ENCODE peak calls at places on chromosomes 7 and 10, in four cellular contexts. E, Z, P and R are unnamed samples. For H3K4me1, the result is how much of the 10 kb centered on the place peaks cover.

GRCh38 chr10:97366572-97366971 is 32.0 kb upstream of the FRAT2 start:
- DNase-seq in Z (no peak), E (no peak), P (no peak), R (no peak)

GRCh38 chr7:44062180-44062902 is 3.0 kb downstream of the PGAM2 start:
- DNase-seq in Z (no peak), E (no peak), P (no peak), R (no peak)

GRCh38 chr10:61047788-61048560 is 104.0 kb upstream of the RHOBTB1 start:
- DNase-seq in E (no peak), P (no peak), Z (no peak), R (no peak)

GRCh38 chr7:124728610-124729009 is 37.0 kb downstream of the GPR37 start:
- DNase-seq in Z (no peak), E (no peak), P (no peak), R (no peak)

GRCh38 chr10:71708301-71708703 is 11.3 kb downstream of the C10orf105 start:
- DNase-seq in P (no peak), Z (peak), E (peak), R (peak)

GRCh38 chr10:100186813-100187212 is 984 bp upstream of the ERLIN1 start:
- DNase-seq in P (no peak), E (no peak), Z (peak), R (no peak)

GRCh38 chr7:14766747-14767146 is 135.8 kb downstream of the DGKB start:
- DNase-seq in E (no peak), P (no peak), Z (no peak), R (no peak)

GRCh38 chr7:27636326-27637006 is 26.2 kb downstream of the HIBADH start:
- DNase-seq in E (peak), Z (no peak), P (no peak), R (peak)

GRCh38 chr10:62690703-62691102 is 113.8 kb upstream of the ADO start:
- DNase-seq in Z (peak), E (no peak), P (no peak), R (no peak)

GRCh38 chr7:76375251-76375650 is 16.5 kb upstream of the YWHAG start:
- DNase-seq in Z (no peak), E (no peak), P (no peak), R (no peak)

GRCh38 chr7:112337177-112337576 is 113.1 kb upstream of the IFRD1 start:
- DNase-seq in E (no peak), P (no peak), Z (no peak), R (no peak)

GRCh38 chr7:156558198-156558597 is 82.4 kb upstream of the RNF32 start:
- DNase-seq in P (no peak), E (no peak), Z (peak), R (no peak)

GRCh38 chr7:55308186-55308929 is 56.8 kb upstream of the LANCL2 start:
- DNase-seq in E (peak), Z (no peak), P (no peak), R (peak)

GRCh38 chr7:17971392-17971791 is 31.1 kb upstream of the SNX13 start:
- DNase-seq in P (no peak), Z (no peak), E (no peak), R (peak)

GRCh38 chr7:68207676-68208075 is 1211.0 kb downstream of the TYW1 start:
- DNase-seq in P (no peak), E (no peak), Z (no peak), R (no peak)

GRCh38 chr10:385571-386300 is 250.5 kb downstream of the ZMYND11 start:
- DNase-seq in P (no peak), Z (no peak), E (no peak), R (no peak)

GRCh38 chr7:20514364-20514763 is 101.1 kb upstream of the ABCB5 start:
- DNase-seq in P (no peak), Z (no peak), E (peak), R (peak)

GRCh38 chr7:20219446-20220292 is 2.5 kb upstream of the MACC1 start:
- DNase-seq in Z (peak), P (peak), E (peak), R (no peak)

GRCh38 chr10:4352566-4352961 is 473.4 kb upstream of the AKR1E2 start:
- DNase-seq in P (no peak), E (peak), Z (no peak), R (peak)

GRCh38 chr7:138538518-138538917 is 78.5 kb downstream of the TRIM24 start:
- DNase-seq in P (no peak), E (no peak), Z (no peak), R (no peak)

GRCh38 chr10:43398939-43399871 is 9.8 kb downstream of the HNRNPF start:
- DNase-seq in Z (no peak), P (no peak), E (no peak), R (no peak)

GRCh38 chr10:43402880-43403452 is 6.0 kb downstream of the HNRNPF start:
- DNase-seq in Z (no peak), E (no peak), P (no peak), R (no peak)

GRCh38 chr10:43402176-43402575 is 6.8 kb downstream of the HNRNPF start:
- DNase-seq in E (no peak), P (no peak), Z (no peak), R (no peak)

GRCh38 chr10:43399911-43400310 is 9.1 kb downstream of the HNRNPF start:
- DNase-seq in E (no peak), P (no peak), Z (no peak), R (no peak)

DNA sequence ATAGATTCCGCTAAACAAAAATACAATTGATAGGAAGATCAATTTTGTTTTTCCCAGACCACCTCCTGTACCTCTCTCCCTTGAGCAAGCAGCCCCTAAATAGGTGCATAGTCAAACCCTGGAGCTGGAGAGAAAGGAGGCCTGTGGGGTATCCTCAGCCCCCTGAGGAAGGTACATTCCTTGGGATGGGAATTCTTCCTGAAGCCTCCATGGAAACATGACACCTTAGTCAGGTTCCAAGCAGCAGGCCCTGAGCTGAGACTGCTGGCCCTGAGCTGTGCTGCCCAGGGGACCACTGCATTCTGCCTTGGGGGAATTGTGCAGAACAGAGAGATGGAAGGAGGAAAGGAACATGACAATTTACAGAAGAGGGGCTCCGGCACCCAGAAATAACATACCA is 7.4 kb downstream of the HNRNPF start:
- DNase-seq in E (no peak), Z (no peak), P (no peak), R (no peak)
- H3K27ac ChIP-seq in E (peak), Z (no peak), P (no peak), R (no peak)

GRCh38 chr10:93462881-93463280 is 19.3 kb downstream of the MYOF start:
- DNase-seq in P (no peak), Z (peak), E (no peak), R (no peak)

GRCh38 chr10:93461124-93461806 is 20.9 kb downstream of the MYOF start:
- DNase-seq in E (no peak), Z (no peak), P (no peak), R (no peak)

GRCh38 chr10:93463723-93464511 is 18.2 kb downstream of the MYOF start:
- DNase-seq in E (no peak), P (no peak), Z (peak), R (no peak)

GRCh38 chr10:93461807-93462178 is 20.3 kb downstream of the MYOF start:
- DNase-seq in Z (peak), E (no peak), P (no peak), R (peak)

GRCh38 chr10:93462371-93462770 is 19.8 kb downstream of the MYOF start:
- DNase-seq in E (no peak), Z (no peak), P (no peak), R (no peak)
- H3K4me1 ChIP-seq in E (under half), Z (half or more), P (half or more), R (under half)

GRCh38 chr10:28732091-28732490 is 54.8 kb downstream of the BAMBI start:
- DNase-seq in Z (no peak), P (no peak), E (no peak), R (no peak)

GRCh38 chr10:28733647-28734046 is 56.3 kb downstream of the BAMBI start:
- DNase-seq in P (no peak), Z (no peak), E (no peak), R (no peak)

GRCh38 chr10:28733245-28733644 is 55.9 kb downstream of the BAMBI start:
- DNase-seq in P (no peak), Z (no peak), E (no peak), R (no peak)

GRCh38 chr10:28728396-28728795 is 51.1 kb downstream of the BAMBI start:
- DNase-seq in Z (no peak), P (no peak), E (peak), R (no peak)

GRCh38 chr10:28730031-28730778 is 52.9 kb downstream of the BAMBI start:
- DNase-seq in P (no peak), Z (no peak), E (no peak), R (no peak)
- H3K4me3 ChIP-seq in P (no peak), Z (no peak), E (no peak), R (no peak)

DNA sequence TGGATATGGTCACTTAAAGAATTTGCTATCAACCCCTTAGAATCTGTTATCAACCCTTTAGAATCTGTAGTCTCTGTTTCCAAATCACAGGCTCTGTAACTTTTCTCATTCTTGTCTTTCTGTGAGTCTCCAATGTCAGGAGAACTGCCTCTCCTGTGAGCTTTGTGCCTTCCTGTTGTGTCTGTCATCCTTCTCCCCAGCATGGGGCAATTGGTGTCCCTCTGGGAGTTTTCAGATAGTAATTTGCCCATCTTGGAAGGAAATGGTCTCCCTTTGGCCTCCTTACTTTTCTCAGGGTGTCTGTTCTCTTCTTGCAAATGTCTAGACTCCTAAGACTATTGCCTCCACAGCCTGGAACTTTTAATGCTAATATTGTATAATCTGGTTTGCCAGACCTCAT is 521.9 kb downstream of the NRG3 start:
- DNase-seq in P (no peak), Z (no peak), E (no peak), R (no peak)
- H3K27ac ChIP-seq in P (no peak), Z (no peak), E (no peak), R (peak)

GRCh38 chr7:158973440-158973839 is 117.1 kb downstream of the DYNC2I1 start:
- DNase-seq in Z (peak), E (peak), P (no peak), R (peak)
- H3K4me1 ChIP-seq in Z (under half), E (under half), P (under half), R (under half)

GRCh38 chr10:89332092-89332633 is 4.4 kb downstream of the IFIT3 start:
- DNase-seq in Z (no peak), P (no peak), E (peak), R (no peak)
- H3K4me3 ChIP-seq in Z (no peak), P (peak), E (peak), R (no peak)

GRCh38 chr7:151085329-151085690 is 965 bp upstream of the AGAP3 start:
- DNase-seq in P (no peak), E (no peak), Z (no peak), R (no peak)

GRCh38 chr7:151083824-151084160 is 499 bp upstream of the TMUB1 start:
- DNase-seq in P (no peak), E (no peak), Z (no peak), R (no peak)

GRCh38 chr7:151087247-151088018 is 1.2 kb downstream of the AGAP3 start:
- DNase-seq in Z (peak), E (peak), P (no peak), R (peak)

GRCh38 chr7:151086802-151087246 is 549 bp downstream of the AGAP3 start:
- DNase-seq in E (peak), P (no peak), Z (no peak), R (peak)

DNA sequence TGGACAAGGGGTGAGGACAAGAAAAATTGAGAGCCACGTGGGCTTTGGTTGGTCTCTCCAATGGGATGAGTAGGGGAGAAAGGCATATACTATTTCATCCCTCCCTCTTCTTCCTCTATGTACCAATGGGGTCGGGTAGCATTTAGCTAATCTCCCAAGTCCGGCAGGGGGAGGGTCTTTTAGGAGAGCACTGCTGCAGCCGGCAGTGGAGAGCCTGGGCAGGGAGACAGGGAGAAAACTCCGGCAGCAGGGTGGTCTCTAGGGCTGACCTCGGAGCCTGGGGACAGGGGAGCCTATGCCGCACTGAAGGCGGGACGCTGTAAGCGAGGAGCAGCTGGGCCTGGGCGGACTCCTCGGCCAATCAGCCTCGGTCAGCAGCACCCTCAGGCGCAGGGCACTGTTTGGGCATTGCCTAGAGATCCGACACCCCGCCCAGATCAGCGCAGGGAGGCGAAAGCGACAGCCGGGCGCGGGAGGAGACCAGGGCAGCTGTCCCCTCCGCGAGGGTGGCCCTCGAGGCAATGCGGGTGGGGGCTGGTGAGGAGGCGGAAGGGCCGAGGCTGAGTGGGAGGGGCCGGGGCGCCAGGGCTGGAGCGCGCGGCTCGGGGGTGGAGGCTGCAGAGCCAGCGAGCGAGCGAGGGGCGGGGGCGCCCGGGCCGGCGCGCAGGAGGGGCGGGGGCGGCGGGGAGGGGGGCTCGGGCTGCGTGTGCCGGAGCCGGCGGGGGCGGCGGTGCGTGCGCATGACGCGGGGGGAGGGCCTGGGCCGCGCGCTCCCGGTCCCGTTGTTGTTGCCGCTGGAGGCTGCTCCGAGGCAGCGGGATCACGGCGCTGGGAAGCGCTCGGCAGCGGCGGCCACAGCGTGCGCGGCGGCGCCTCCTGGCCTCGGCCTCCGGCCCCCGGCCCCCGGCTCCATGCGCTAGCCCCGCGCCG is at the start of gene AGAP3:
- DNase-seq in E (peak), Z (peak), P (peak), R (peak)
- H3K27ac ChIP-seq in E (peak), Z (peak), P (peak), R (peak)

DNA sequence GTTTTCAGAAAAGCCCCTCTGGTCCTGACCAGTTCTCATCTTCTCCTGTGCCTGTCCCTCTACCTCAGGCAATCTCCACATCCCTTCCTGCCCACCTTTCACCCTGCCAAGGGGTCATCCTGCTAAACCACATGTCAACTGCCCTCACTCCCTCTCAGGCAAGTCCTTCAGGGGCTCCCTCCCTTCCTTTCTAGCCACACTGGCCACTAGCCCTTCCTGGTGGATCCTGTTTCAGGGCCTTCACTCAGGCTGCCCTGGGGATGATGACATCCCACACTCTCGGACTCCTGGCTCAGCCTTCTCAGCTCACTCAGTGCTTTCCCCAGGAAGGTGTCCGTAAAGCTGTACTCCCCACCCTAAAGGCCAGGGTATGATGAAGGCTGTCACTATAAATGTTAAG is 13.4 kb downstream of the STEAP1B start:
- DNase-seq in E (no peak), P (no peak), Z (no peak), R (no peak)
- H3K4me1 ChIP-seq in E (under half), P (under half), Z (under half), R (under half)